ENCODE peak calls at places on chromosome 14, in five cellular contexts. T is activated naive CD8-positive, alpha-beta T cell treated with anti-CD3 and anti-CD28 coated beads, Interleukin-2, amount 50 U/mL, for 24 hours; P is activated T-cell treated with anti-CD3 and anti-CD28 coated beads, Interleukin-2, amount 50 U/mL, for 4 hours; J is thoracic aorta; X is mucosa of descending colon. S is an unnamed sample.

GRCh38 chr14:69027242-69027913 is 48.3 kb upstream of the ACTN1 start:
- ATAC-seq in J (no peak), T (no peak), X (no peak), P (no peak), S (no peak)

GRCh38 chr14:35347323-35348043 is 55.3 kb downstream of the PSMA6 start:
- ATAC-seq in J (no peak), X (peak), T (no peak), P (peak), S (no peak)

GRCh38 chr14:101121399-101122113 is 218.0 kb upstream of the RTL1 start:
- ATAC-seq in T (no peak), X (no peak), J (no peak), P (no peak), S (no peak)

GRCh38 chr14:81519200-81519998 is 14.3 kb downstream of the SEL1L start:
- ATAC-seq in P (peak), X (peak), T (peak), J (no peak), S (peak)

GRCh38 chr14:55889124-55889523 is 229.1 kb upstream of the PELI2 start:
- ATAC-seq in X (no peak), J (no peak), T (no peak), P (no peak), S (no peak)

GRCh38 chr14:35320472-35320871 is 28.3 kb downstream of the PSMA6 start:
- ATAC-seq in J (no peak), T (no peak), X (peak), P (no peak), S (no peak)

GRCh38 chr14:68640293-68640574 is 152.6 kb downstream of the ZFP36L1 start:
- ATAC-seq in P (no peak), X (no peak), J (no peak), T (no peak), S (no peak)

GRCh38 chr14:101174980-101175606 is 271.6 kb upstream of the RTL1 start:
- ATAC-seq in X (no peak), P (no peak), T (no peak), J (no peak), S (no peak)

GRCh38 chr14:91021991-91022621 is 38.3 kb downstream of the RPS6KA5 start:
- ATAC-seq in T (no peak), X (peak), J (no peak), P (peak), S (peak)

GRCh38 chr14:64990291-64990690 is 3.6 kb downstream of the FNTB start:
- ATAC-seq in T (no peak), X (no peak), P (no peak), J (no peak), S (no peak)

GRCh38 chr14:75837151-75837787 is 144.5 kb downstream of the TGFB3 start:
- ATAC-seq in X (no peak), T (no peak), P (no peak), J (no peak), S (no peak)

GRCh38 chr14:96285667-96286066 is 29.7 kb downstream of the BDKRB1 start:
- ATAC-seq in X (no peak), P (no peak), T (no peak), J (no peak), S (no peak)

GRCh38 chr14:20332386-20332945 is 613 bp downstream of the CCNB1IP1 start:
- ATAC-seq in X (peak), T (no peak), P (no peak), J (no peak), S (peak)

GRCh38 chr14:21057803-21058675 is at the start of gene RNASE8:
- ATAC-seq in P (peak), X (no peak), J (no peak), T (peak), S (peak)

GRCh38 chr14:38224328-38224727 is 16.6 kb downstream of the SSTR1 start:
- ATAC-seq in X (no peak), T (no peak), P (no peak), J (no peak), S (no peak)

GRCh38 chr14:68283378-68284123 is 464.0 kb downstream of the RAD51B start:
- ATAC-seq in T (peak), P (peak), X (peak), J (no peak), S (peak)

GRCh38 chr14:68622856-68623255 is 170.0 kb downstream of the ZFP36L1 start:
- ATAC-seq in T (no peak), X (no peak), J (no peak), P (no peak), S (no peak)

GRCh38 chr14:31068235-31068634 is 42.1 kb upstream of the STRN3 start:
- ATAC-seq in P (no peak), J (no peak), T (no peak), X (no peak), S (no peak)

GRCh38 chr14:61372379-61372778 is 51.0 kb downstream of the PRKCH start:
- ATAC-seq in P (peak), T (no peak), J (no peak), X (no peak), S (no peak)

GRCh38 chr14:59358105-59358504 is 107.1 kb downstream of the GPR135 start:
- ATAC-seq in P (no peak), J (peak), X (peak), T (no peak), S (no peak)

GRCh38 chr14:28020112-28020511 is 746.5 kb upstream of the FOXG1 start:
- ATAC-seq in J (no peak), P (no peak), X (no peak), T (no peak), S (no peak)

GRCh38 chr14:99436247-99437180 is 44.1 kb downstream of the SETD3 start:
- ATAC-seq in X (peak), J (no peak), T (peak), P (no peak), S (no peak)